ENCODE peak calls at places on chromosomes 16 and 17, in five cellular contexts. C is cardiac muscle cell, T is HCT116, Q is Peyer's patch, R is left ventricle myocardium inferior. J is an unnamed sample.

GRCh38 chr17:973053-973452 is 6.5 kb downstream of the NXN start:
- DNase-seq in C (no peak), T (peak; percentile 69), Q (no peak), R (no peak), J (no peak)

GRCh38 chr17:35002876-35003551 is 22.7 kb downstream of the LIG3 start:
- DNase-seq in C (peak; percentile 78), T (no peak), Q (no peak), R (peak; percentile 57), J (no peak)

GRCh38 chr17:49290690-49291326 is 60.2 kb upstream of the PHOSPHO1 start:
- DNase-seq in C (peak; percentile 60), T (peak; percentile 8), Q (no peak), R (no peak), J (peak; percentile 25)

GRCh38 chr16:29994613-29995329 is 646 bp downstream of the HIRIP3 start:
- DNase-seq in C (peak; percentile 53), T (no peak), Q (peak; percentile 91), R (no peak), J (peak; percentile 82)

GRCh38 chr16:49021136-49021535 is 260.5 kb downstream of the CBLN1 start:
- DNase-seq in C (no peak), T (no peak), Q (no peak), R (no peak), J (no peak)

GRCh38 chr16:51148674-51149228 is 2.3 kb downstream of the SALL1 start:
- DNase-seq in C (peak; percentile 41), T (no peak), Q (no peak), R (no peak), J (no peak)

GRCh38 chr17:59652119-59652518 is 32.4 kb downstream of the CLTC start:
- DNase-seq in C (peak; percentile 28), T (no peak), Q (no peak), R (no peak), J (no peak)

GRCh38 chr16:49470550-49470949 is 96.9 kb downstream of the C16orf78 start:
- DNase-seq in C (no peak), T (no peak), Q (no peak), R (no peak), J (no peak)

GRCh38 chr16:79318137-79318899 is 282.2 kb downstream of the MAF start:
- DNase-seq in C (no peak), T (no peak), Q (no peak), R (no peak), J (no peak)

GRCh38 chr16:56338566-56339318 is 86.6 kb downstream of the AMFR start:
- DNase-seq in C (no peak), T (no peak), Q (no peak), R (no peak), J (no peak)

GRCh38 chr16:77093999-77094398 is 97.0 kb upstream of the MON1B start:
- DNase-seq in C (no peak), T (no peak), Q (no peak), R (no peak), J (no peak)

GRCh38 chr16:3456374-3456773 is 12.9 kb downstream of the NAA60 start:
- DNase-seq in C (peak; percentile 56), T (no peak), Q (no peak), R (no peak), J (no peak)

GRCh38 chr17:30226878-30227277 is 8.6 kb downstream of the SLC6A4 start:
- DNase-seq in C (no peak), T (no peak), Q (no peak), R (no peak), J (no peak)

DNA sequence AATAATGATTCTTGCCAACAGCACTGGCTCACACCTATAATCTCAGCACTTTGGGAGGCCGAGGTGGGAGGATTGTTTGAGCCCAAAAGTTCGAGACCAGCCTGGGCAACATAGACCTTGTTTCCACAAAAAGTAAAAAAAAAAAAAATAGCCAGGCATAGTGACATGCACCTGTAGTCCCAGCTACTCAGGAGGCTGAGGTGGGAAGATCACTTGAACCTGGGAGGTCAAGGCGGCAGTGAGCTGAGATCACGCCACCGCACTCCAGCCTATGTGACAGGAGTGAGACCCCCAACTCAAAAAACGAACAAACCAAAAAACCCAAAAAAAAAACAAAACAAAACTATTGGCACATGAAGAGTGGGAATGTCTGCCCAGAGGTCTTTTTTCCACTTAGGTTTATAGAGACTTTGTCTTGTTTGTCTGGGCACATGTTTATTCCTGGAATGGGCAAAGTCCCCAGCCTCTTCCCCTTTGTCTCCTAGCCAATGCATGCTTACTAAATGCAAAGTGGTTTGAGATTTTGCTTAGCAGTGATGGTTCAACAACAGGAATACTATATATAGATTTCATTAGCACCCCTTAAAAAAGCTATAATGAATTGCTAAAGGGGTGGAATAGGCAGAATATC is 25.9 kb downstream of the NMT1 start:
- DNase-seq in C (no peak), T (no peak), Q (no peak), R (no peak), J (no peak)
- H3K36me3 ChIP-seq in C (peaks cover 66% of the 10 kb centered on the region), T (peaks cover 57% of the 10 kb centered on the region), Q (no peaks in the 10 kb centered on the region), R (peaks cover 93% of the 10 kb centered on the region), J (peaks cover 22% of the 10 kb centered on the region)

GRCh38 chr16:42069-42457 is 11.3 kb downstream of the POLR3K start:
- DNase-seq in C (no peak), T (no peak), Q (no peak), R (no peak), J (no peak)

GRCh38 chr16:38941-39892 is 14.2 kb downstream of the POLR3K start:
- DNase-seq in C (no peak), T (no peak), Q (peak; percentile 59), R (no peak), J (peak; percentile 62)

GRCh38 chr16:43294-43693 is 10.1 kb downstream of the POLR3K start:
- DNase-seq in C (no peak), T (no peak), Q (no peak), R (no peak), J (no peak)

GRCh38 chr16:44655-45054 is 8.8 kb downstream of the POLR3K start:
- DNase-seq in C (no peak), T (no peak), Q (no peak), R (no peak), J (no peak)

DNA sequence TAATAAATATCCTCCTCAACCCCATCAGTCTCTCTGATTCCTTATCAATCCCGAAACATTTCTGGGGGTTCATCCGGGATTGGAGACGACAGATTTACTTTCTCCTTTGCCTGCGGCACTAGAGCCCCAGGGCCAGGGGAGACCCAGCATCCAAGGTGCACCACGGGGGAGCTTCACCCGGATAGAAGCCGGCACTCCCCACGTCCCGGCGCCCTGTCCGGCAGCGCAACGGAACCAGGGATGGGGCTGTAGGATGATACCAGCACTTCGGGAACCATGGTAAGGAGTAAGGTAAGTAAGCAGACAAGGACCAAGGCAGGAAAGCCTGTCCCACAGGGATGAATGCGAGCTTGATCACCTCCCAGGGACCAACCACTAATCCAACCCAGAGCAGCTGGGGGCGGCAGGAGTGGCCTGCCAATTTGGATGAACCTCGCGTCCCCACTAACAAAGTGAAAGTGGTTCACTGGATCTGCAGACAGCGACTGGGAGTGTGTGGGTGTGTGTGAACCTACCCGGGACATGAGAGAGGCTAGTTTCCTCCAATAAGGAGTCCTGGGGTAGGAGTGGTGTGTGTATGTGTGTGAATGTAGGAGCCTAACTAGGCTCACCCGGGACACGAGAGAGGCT is 11.9 kb downstream of the POLR3K start:
- DNase-seq in C (no peak), T (no peak), Q (no peak), R (no peak), J (no peak)
- H3K36me3 ChIP-seq in C (peaks cover 5% of the 10 kb centered on the region), T (no peaks in the 10 kb centered on the region), Q (no peaks in the 10 kb centered on the region), R (peaks cover 9% of the 10 kb centered on the region), J (peaks cover 5% of the 10 kb centered on the region)

GRCh38 chr16:28117168-28117565 is 53.7 kb upstream of the GSG1L start:
- DNase-seq in C (no peak), T (no peak), Q (no peak), R (no peak), J (no peak)

GRCh38 chr16:28118636-28119035 is 55.1 kb upstream of the GSG1L start:
- DNase-seq in C (no peak), T (no peak), Q (no peak), R (no peak), J (no peak)

GRCh38 chr16:28121527-28121926 is 58.0 kb upstream of the GSG1L start:
- DNase-seq in C (no peak), T (no peak), Q (no peak), R (no peak), J (no peak)

GRCh38 chr16:28125592-28125991 is 62.1 kb upstream of the GSG1L start:
- DNase-seq in C (no peak), T (no peak), Q (no peak), R (no peak), J (no peak)

GRCh38 chr16:28120754-28121153 is 57.2 kb upstream of the GSG1L start:
- DNase-seq in C (no peak), T (no peak), Q (no peak), R (no peak), J (no peak)
- H3K36me3 ChIP-seq in C (peaks cover 31% of the 10 kb centered on the region), T (peaks cover 59% of the 10 kb centered on the region), Q (no peaks in the 10 kb centered on the region), R (peaks cover 94% of the 10 kb centered on the region), J (peaks cover 23% of the 10 kb centered on the region)

GRCh38 chr16:67946128-67946569 is 2.2 kb upstream of the LCAT start:
- DNase-seq in C (no peak), T (no peak), Q (no peak), R (no peak), J (no peak)

GRCh38 chr16:67949645-67950044 is 5.7 kb upstream of the LCAT start:
- DNase-seq in C (no peak), T (no peak), Q (no peak), R (no peak), J (no peak)

GRCh38 chr16:67946966-67947558 is 3.1 kb upstream of the LCAT start:
- DNase-seq in C (no peak), T (no peak), Q (no peak), R (no peak), J (no peak)

GRCh38 chr16:67950335-67950843 is 6.5 kb upstream of the LCAT start:
- DNase-seq in C (no peak), T (no peak), Q (no peak), R (no peak), J (no peak)

DNA sequence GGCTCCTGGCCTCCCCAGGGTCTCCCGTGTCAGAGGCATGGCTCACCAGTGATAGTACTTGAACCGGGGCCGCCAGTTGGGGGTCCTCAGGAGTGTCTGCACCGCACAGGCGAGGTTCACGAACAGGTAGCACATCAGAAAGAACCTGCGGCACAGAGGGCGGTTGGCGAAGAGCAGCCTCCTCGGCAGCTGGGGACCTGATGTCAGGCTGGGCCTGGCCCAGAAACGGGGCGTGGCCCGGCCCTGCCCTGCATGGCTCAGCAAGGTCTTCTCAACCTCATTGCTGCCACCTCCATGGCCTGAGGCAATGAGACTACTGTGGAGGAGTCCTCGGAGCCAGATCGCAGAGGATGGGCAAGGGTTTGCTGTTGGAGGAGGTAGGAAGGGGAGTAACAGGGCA is 4.1 kb upstream of the LCAT start:
- DNase-seq in C (no peak), T (no peak), Q (no peak), R (no peak), J (peak; percentile 27)
- H3K36me3 ChIP-seq in C (peaks cover 52% of the 10 kb centered on the region), T (peaks cover 4% of the 10 kb centered on the region), Q (no peaks in the 10 kb centered on the region), R (peaks cover 92% of the 10 kb centered on the region), J (no peaks in the 10 kb centered on the region)